ENCODE peak calls at places on chromosomes 6 and 20, in ten cellular contexts. One of them, this sample, is unnamed.

GRCh38 chr6:129844118-129844891 is 16.8 kb downstream of the TMEM244 start:
- DNase-seq in left ventricle myocardium inferior: no peak
- DNase-seq in heart right ventricle: no peak
- DNase-seq in HAP-1: no peak
- DNase-seq in ovary: no peak
- DNase-seq in HCT116: peak; percentile 60
- DNase-seq in gastrocnemius medialis: no peak
- DNase-seq in IMR-90: peak; percentile 89
- DNase-seq in thoracic aorta: no peak
- DNase-seq in breast epithelium: no peak
- DNase-seq in this sample: peak; percentile 35

GRCh38 chr6:45423901-45424627 is 46.3 kb upstream of the SUPT3H start:
- DNase-seq in breast epithelium: no peak
- DNase-seq in HCT116: no peak
- DNase-seq in thoracic aorta: no peak
- DNase-seq in left ventricle myocardium inferior: peak; percentile 22
- DNase-seq in IMR-90: no peak
- DNase-seq in gastrocnemius medialis: no peak
- DNase-seq in HAP-1: no peak
- DNase-seq in heart right ventricle: peak; percentile 19
- DNase-seq in ovary: peak; percentile 50
- DNase-seq in this sample: no peak

GRCh38 chr6:111732390-111732789 is 126.7 kb upstream of the TRAF3IP2 start:
- DNase-seq in heart right ventricle: no peak
- DNase-seq in left ventricle myocardium inferior: no peak
- DNase-seq in HCT116: no peak
- DNase-seq in IMR-90: no peak
- DNase-seq in thoracic aorta: no peak
- DNase-seq in breast epithelium: no peak
- DNase-seq in gastrocnemius medialis: no peak
- DNase-seq in ovary: no peak
- DNase-seq in HAP-1: no peak
- DNase-seq in this sample: no peak

GRCh38 chr6:13466304-13467215 is 20.8 kb downstream of the GFOD1 start:
- DNase-seq in breast epithelium: no peak
- DNase-seq in IMR-90: no peak
- DNase-seq in HCT116: peak; percentile 36
- DNase-seq in heart right ventricle: no peak
- DNase-seq in HAP-1: no peak
- DNase-seq in thoracic aorta: no peak
- DNase-seq in left ventricle myocardium inferior: no peak
- DNase-seq in ovary: no peak
- DNase-seq in gastrocnemius medialis: no peak
- DNase-seq in this sample: no peak

GRCh38 chr6:63764318-63764916 is 128.8 kb downstream of the PHF3 start:
- DNase-seq in HAP-1: no peak
- DNase-seq in ovary: no peak
- DNase-seq in IMR-90: peak; percentile 52
- DNase-seq in breast epithelium: no peak
- DNase-seq in heart right ventricle: no peak
- DNase-seq in thoracic aorta: no peak
- DNase-seq in left ventricle myocardium inferior: no peak
- DNase-seq in gastrocnemius medialis: no peak
- DNase-seq in HCT116: peak; percentile 29
- DNase-seq in this sample: no peak

GRCh38 chr20:61478094-61478493 is 226.0 kb downstream of the CDH4 start:
- DNase-seq in thoracic aorta: no peak
- DNase-seq in ovary: no peak
- DNase-seq in left ventricle myocardium inferior: no peak
- DNase-seq in gastrocnemius medialis: no peak
- DNase-seq in IMR-90: no peak
- DNase-seq in heart right ventricle: no peak
- DNase-seq in HCT116: no peak
- DNase-seq in breast epithelium: no peak
- DNase-seq in HAP-1: no peak
- DNase-seq in this sample: no peak

GRCh38 chr6:132512342-132512637 is 626 bp downstream of the STX7 start:
- DNase-seq in ovary: no peak
- DNase-seq in breast epithelium: no peak
- DNase-seq in thoracic aorta: no peak
- DNase-seq in left ventricle myocardium inferior: no peak
- DNase-seq in IMR-90: no peak
- DNase-seq in HAP-1: no peak
- DNase-seq in heart right ventricle: no peak
- DNase-seq in HCT116: no peak
- DNase-seq in gastrocnemius medialis: no peak
- DNase-seq in this sample: no peak

GRCh38 chr20:51667002-51667408 is 101.2 kb downstream of the ATP9A start:
- DNase-seq in left ventricle myocardium inferior: no peak
- DNase-seq in gastrocnemius medialis: no peak
- DNase-seq in HAP-1: no peak
- DNase-seq in IMR-90: no peak
- DNase-seq in breast epithelium: no peak
- DNase-seq in thoracic aorta: no peak
- DNase-seq in heart right ventricle: no peak
- DNase-seq in HCT116: no peak
- DNase-seq in ovary: no peak
- DNase-seq in this sample: no peak

GRCh38 chr6:27126815-27127537 is 120.5 kb upstream of the PRSS16 start:
- DNase-seq in heart right ventricle: peak; percentile 94
- DNase-seq in left ventricle myocardium inferior: peak; percentile 85
- DNase-seq in HAP-1: peak; percentile 92
- DNase-seq in ovary: peak; percentile 85
- DNase-seq in IMR-90: peak; percentile 90
- DNase-seq in breast epithelium: peak; percentile 80
- DNase-seq in gastrocnemius medialis: peak; percentile 68
- DNase-seq in thoracic aorta: peak; percentile 52
- DNase-seq in HCT116: peak; percentile 85
- DNase-seq in this sample: no peak

GRCh38 chr20:7022597-7022996 is 255.1 kb downstream of the BMP2 start:
- DNase-seq in thoracic aorta: no peak
- DNase-seq in left ventricle myocardium inferior: no peak
- DNase-seq in HAP-1: no peak
- DNase-seq in breast epithelium: no peak
- DNase-seq in ovary: no peak
- DNase-seq in HCT116: no peak
- DNase-seq in heart right ventricle: no peak
- DNase-seq in IMR-90: no peak
- DNase-seq in gastrocnemius medialis: no peak
- DNase-seq in this sample: no peak

GRCh38 chr20:59866338-59866737 is 67.1 kb downstream of the SYCP2 start:
- DNase-seq in IMR-90: no peak
- DNase-seq in ovary: no peak
- DNase-seq in gastrocnemius medialis: no peak
- DNase-seq in left ventricle myocardium inferior: no peak
- DNase-seq in HCT116: no peak
- DNase-seq in breast epithelium: no peak
- DNase-seq in HAP-1: no peak
- DNase-seq in thoracic aorta: no peak
- DNase-seq in heart right ventricle: no peak
- DNase-seq in this sample: no peak

GRCh38 chr6:158764941-158765340 is 54.2 kb downstream of the EZR start:
- DNase-seq in breast epithelium: no peak
- DNase-seq in HAP-1: no peak
- DNase-seq in gastrocnemius medialis: no peak
- DNase-seq in thoracic aorta: no peak
- DNase-seq in IMR-90: no peak
- DNase-seq in ovary: peak; percentile 29
- DNase-seq in HCT116: no peak
- DNase-seq in heart right ventricle: no peak
- DNase-seq in left ventricle myocardium inferior: no peak
- DNase-seq in this sample: no peak

GRCh38 chr6:88455317-88455716 is 289.2 kb upstream of the CNR1 start:
- DNase-seq in HCT116: no peak
- DNase-seq in thoracic aorta: no peak
- DNase-seq in IMR-90: no peak
- DNase-seq in ovary: no peak
- DNase-seq in HAP-1: no peak
- DNase-seq in breast epithelium: no peak
- DNase-seq in gastrocnemius medialis: no peak
- DNase-seq in left ventricle myocardium inferior: peak; percentile 24
- DNase-seq in heart right ventricle: peak; percentile 33
- DNase-seq in this sample: no peak

GRCh38 chr20:53220482-53221307 is 248.5 kb downstream of the TSHZ2 start:
- DNase-seq in ovary: no peak
- DNase-seq in gastrocnemius medialis: no peak
- DNase-seq in thoracic aorta: no peak
- DNase-seq in HAP-1: no peak
- DNase-seq in heart right ventricle: no peak
- DNase-seq in IMR-90: no peak
- DNase-seq in breast epithelium: no peak
- DNase-seq in HCT116: no peak
- DNase-seq in left ventricle myocardium inferior: no peak
- DNase-seq in this sample: no peak

GRCh38 chr6:4935486-4935885 is 68.4 kb downstream of the RPP40 start:
- DNase-seq in HAP-1: no peak
- DNase-seq in thoracic aorta: no peak
- DNase-seq in heart right ventricle: no peak
- DNase-seq in ovary: no peak
- DNase-seq in IMR-90: no peak
- DNase-seq in left ventricle myocardium inferior: no peak
- DNase-seq in HCT116: no peak
- DNase-seq in gastrocnemius medialis: no peak
- DNase-seq in breast epithelium: no peak
- DNase-seq in this sample: no peak

DNA sequence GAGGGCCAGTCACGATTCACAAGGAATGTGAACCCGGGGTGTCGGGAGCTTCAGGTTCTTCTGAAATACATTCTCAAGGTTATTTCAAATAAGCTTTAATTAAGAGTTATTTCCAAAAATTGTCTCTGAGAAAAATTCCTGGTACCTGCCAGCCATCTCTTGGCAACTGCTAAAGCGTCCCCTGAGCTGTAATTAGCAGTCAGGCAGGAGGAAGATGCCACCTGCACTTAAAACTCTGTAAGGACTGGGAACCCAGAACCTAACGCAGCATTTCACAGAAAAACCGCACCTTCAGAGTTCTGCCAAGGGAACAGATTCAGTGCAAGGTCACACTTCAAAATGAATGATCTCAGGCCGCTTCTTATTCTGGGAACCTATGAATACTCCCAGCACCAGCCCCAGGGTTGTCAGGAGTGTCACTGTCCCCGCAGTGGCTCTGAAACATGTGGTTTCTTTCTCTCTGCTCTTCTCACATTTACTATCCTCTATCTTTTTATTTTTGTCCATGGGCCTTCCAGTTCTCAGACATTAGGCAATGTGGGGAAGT is 36.7 kb downstream of the INSM1 start:
- DNase-seq in thoracic aorta: no peak
- DNase-seq in HCT116: no peak
- DNase-seq in ovary: no peak
- DNase-seq in gastrocnemius medialis: no peak
- DNase-seq in IMR-90: no peak
- DNase-seq in breast epithelium: no peak
- DNase-seq in HAP-1: no peak
- DNase-seq in heart right ventricle: no peak
- DNase-seq in left ventricle myocardium inferior: no peak
- DNase-seq in this sample: no peak
- H3K36me3 ChIP-seq in thoracic aorta: peaks cover 4% of the 10 kb centered on the region
- H3K36me3 ChIP-seq in HCT116: no peaks in the 10 kb centered on the region
- H3K36me3 ChIP-seq in ovary: no peaks in the 10 kb centered on the region
- H3K36me3 ChIP-seq in gastrocnemius medialis: no peaks in the 10 kb centered on the region
- H3K36me3 ChIP-seq in IMR-90: no peaks in the 10 kb centered on the region
- H3K36me3 ChIP-seq in breast epithelium: peaks cover 5% of the 10 kb centered on the region
- H3K36me3 ChIP-seq in HAP-1: no peaks in the 10 kb centered on the region
- H3K36me3 ChIP-seq in heart right ventricle: no peaks in the 10 kb centered on the region
- H3K36me3 ChIP-seq in left ventricle myocardium inferior: peaks cover 4% of the 10 kb centered on the region
- H3K36me3 ChIP-seq in this sample: no peaks in the 10 kb centered on the region

DNA sequence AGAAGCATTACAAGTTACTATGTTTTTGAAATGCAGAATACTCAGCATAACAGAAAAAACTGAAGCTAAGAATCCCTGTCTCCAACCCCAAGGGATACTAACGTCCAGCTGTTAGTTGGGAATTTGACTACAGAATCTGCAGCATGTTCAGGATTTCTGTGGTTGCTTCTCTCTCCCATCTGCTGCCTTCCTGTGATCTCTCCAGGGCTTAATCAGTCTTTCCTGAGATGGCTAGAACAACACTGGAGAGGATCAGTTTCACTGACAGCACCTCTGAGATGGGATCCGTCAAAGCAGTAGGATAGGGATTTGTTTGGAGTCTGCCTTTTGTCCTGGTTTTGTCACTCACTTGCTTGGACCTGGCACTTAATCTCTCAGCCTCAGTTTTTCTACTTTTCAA is 73.3 kb upstream of the NUP153 start:
- DNase-seq in IMR-90: no peak
- DNase-seq in heart right ventricle: no peak
- DNase-seq in thoracic aorta: no peak
- DNase-seq in HCT116: no peak
- DNase-seq in breast epithelium: no peak
- DNase-seq in ovary: no peak
- DNase-seq in left ventricle myocardium inferior: no peak
- DNase-seq in HAP-1: no peak
- DNase-seq in gastrocnemius medialis: no peak
- DNase-seq in this sample: no peak
- H3K36me3 ChIP-seq in IMR-90: peaks cover 40% of the 10 kb centered on the region
- H3K36me3 ChIP-seq in heart right ventricle: peaks cover 85% of the 10 kb centered on the region
- H3K36me3 ChIP-seq in thoracic aorta: peaks cover 69% of the 10 kb centered on the region
- H3K36me3 ChIP-seq in HCT116: peaks cover 18% of the 10 kb centered on the region
- H3K36me3 ChIP-seq in breast epithelium: peaks cover 8% of the 10 kb centered on the region
- H3K36me3 ChIP-seq in ovary: no peaks in the 10 kb centered on the region
- H3K36me3 ChIP-seq in left ventricle myocardium inferior: peaks cover 99% of the 10 kb centered on the region
- H3K36me3 ChIP-seq in HAP-1: peaks cover 18% of the 10 kb centered on the region
- H3K36me3 ChIP-seq in gastrocnemius medialis: peaks cover 10% of the 10 kb centered on the region
- H3K36me3 ChIP-seq in this sample: peaks cover 5% of the 10 kb centered on the region

DNA sequence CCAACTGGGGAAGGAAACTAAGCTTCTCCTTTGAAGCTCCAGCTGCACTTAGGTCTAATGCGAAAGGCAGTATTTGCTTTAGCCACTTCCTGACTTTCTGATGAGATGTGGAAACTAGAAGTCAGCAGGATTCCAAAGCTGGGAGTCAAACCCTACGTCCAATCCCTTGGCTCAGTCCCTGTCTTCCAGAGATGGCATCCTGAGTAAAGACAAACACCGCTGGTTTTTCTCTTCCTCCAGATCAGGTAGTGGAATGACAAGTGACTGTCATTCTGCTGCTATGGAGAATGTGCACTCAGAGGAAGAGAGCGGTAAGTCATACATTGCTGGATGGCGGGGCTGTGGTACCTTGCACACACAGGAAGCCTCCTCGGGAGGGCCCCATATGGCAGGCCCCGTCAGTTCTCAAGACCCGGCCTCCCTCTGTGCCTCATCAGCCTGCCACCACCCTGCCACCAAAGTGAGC is 70.9 kb downstream of the MYB start:
- DNase-seq in heart right ventricle: no peak
- DNase-seq in breast epithelium: no peak
- DNase-seq in HAP-1: peak; percentile 55
- DNase-seq in ovary: no peak
- DNase-seq in gastrocnemius medialis: no peak
- DNase-seq in IMR-90: peak; percentile 73
- DNase-seq in HCT116: no peak
- DNase-seq in thoracic aorta: no peak
- DNase-seq in left ventricle myocardium inferior: no peak
- DNase-seq in this sample: no peak
- H3K36me3 ChIP-seq in heart right ventricle: no peaks in the 10 kb centered on the region
- H3K36me3 ChIP-seq in breast epithelium: no peaks in the 10 kb centered on the region
- H3K36me3 ChIP-seq in HAP-1: no peaks in the 10 kb centered on the region
- H3K36me3 ChIP-seq in ovary: no peaks in the 10 kb centered on the region
- H3K36me3 ChIP-seq in gastrocnemius medialis: no peaks in the 10 kb centered on the region
- H3K36me3 ChIP-seq in IMR-90: no peaks in the 10 kb centered on the region
- H3K36me3 ChIP-seq in HCT116: no peaks in the 10 kb centered on the region
- H3K36me3 ChIP-seq in thoracic aorta: no peaks in the 10 kb centered on the region
- H3K36me3 ChIP-seq in left ventricle myocardium inferior: no peaks in the 10 kb centered on the region
- H3K36me3 ChIP-seq in this sample: no peaks in the 10 kb centered on the region

GRCh38 chr6:31643818-31644454 is 8.5 kb downstream of the BAG6 start:
- DNase-seq in heart right ventricle: no peak
- DNase-seq in IMR-90: no peak
- DNase-seq in breast epithelium: no peak
- DNase-seq in HAP-1: no peak
- DNase-seq in left ventricle myocardium inferior: no peak
- DNase-seq in thoracic aorta: no peak
- DNase-seq in ovary: no peak
- DNase-seq in HCT116: no peak
- DNase-seq in gastrocnemius medialis: no peak
- DNase-seq in this sample: no peak
- H3K36me3 ChIP-seq in heart right ventricle: peaks cover 83% of the 10 kb centered on the region
- H3K36me3 ChIP-seq in IMR-90: peaks cover 83% of the 10 kb centered on the region
- H3K36me3 ChIP-seq in breast epithelium: peaks cover 41% of the 10 kb centered on the region
- H3K36me3 ChIP-seq in HAP-1: peaks cover 85% of the 10 kb centered on the region
- H3K36me3 ChIP-seq in left ventricle myocardium inferior: peaks cover 100% of the 10 kb centered on the region
- H3K36me3 ChIP-seq in thoracic aorta: peaks cover 91% of the 10 kb centered on the region
- H3K36me3 ChIP-seq in ovary: no peaks in the 10 kb centered on the region
- H3K36me3 ChIP-seq in HCT116: peaks cover 57% of the 10 kb centered on the region
- H3K36me3 ChIP-seq in gastrocnemius medialis: peaks cover 10% of the 10 kb centered on the region
- H3K36me3 ChIP-seq in this sample: peaks cover 59% of the 10 kb centered on the region